ENCODE peak calls at places on chromosomes 16 and 17, in seven cellular contexts. S, L, F, A, K, X and R are unnamed samples.

GRCh38 chr17:4208228-4208627 is 55.6 kb downstream of the ANKFY1 start:
- DNase-seq in F (peak; percentile 28), K (no peak), L (peak; percentile 85), X (no peak), S (no peak), A (peak; percentile 83), R (no peak)

GRCh38 chr17:41844971-41845370 is 7.3 kb downstream of the KLHL10 start:
- DNase-seq in S (no peak), F (peak; percentile 35), L (no peak), K (no peak), A (no peak), X (no peak), R (peak; percentile 18)

GRCh38 chr16:64730261-64730660 is 391.6 kb downstream of the CDH11 start:
- DNase-seq in X (no peak), L (no peak), A (no peak), F (peak; percentile 3), S (no peak), K (no peak), R (no peak)

GRCh38 chr16:80436510-80436909 is 104.3 kb upstream of the DYNLRB2 start:
- DNase-seq in X (no peak), A (no peak), K (no peak), L (no peak), S (no peak), F (no peak), R (no peak)

GRCh38 chr17:30831257-30831656 is 509 bp upstream of the ATAD5 start:
- DNase-seq in A (no peak), S (peak; percentile 43), F (peak; percentile 5), X (no peak), L (no peak), K (no peak), R (no peak)

GRCh38 chr17:18166894-18167293 is 16.7 kb upstream of the ALKBH5 start:
- DNase-seq in A (no peak), X (no peak), L (no peak), K (no peak), F (no peak), S (no peak), R (no peak)

GRCh38 chr16:64910351-64910750 is 211.5 kb downstream of the CDH11 start:
- DNase-seq in X (no peak), A (peak; percentile 78), S (peak; percentile 10), K (no peak), F (peak; percentile 96), L (no peak), R (no peak)

GRCh38 chr17:20944014-20944905 is 98.6 kb downstream of the USP22 start:
- DNase-seq in S (peak; percentile 19), X (peak; percentile 62), F (no peak), A (no peak), L (no peak), K (no peak), R (peak; percentile 38)

GRCh38 chr17:76408037-76408849 is 23.8 kb downstream of the SPHK1 start:
- DNase-seq in A (peak; percentile 72), S (peak; percentile 68), X (peak; percentile 75), K (peak; percentile 67), F (peak; percentile 39), L (peak; percentile 64), R (peak; percentile 60)

GRCh38 chr16:1776672-1776955 is 3.7 kb upstream of the MRPS34 start:
- DNase-seq in X (no peak), K (no peak), F (no peak), S (no peak), L (no peak), A (no peak), R (no peak)

GRCh38 chr17:65294184-65294719 is 157.1 kb downstream of the RGS9 start:
- DNase-seq in K (peak; percentile 40), X (peak; percentile 57), A (no peak), F (peak; percentile 71), L (no peak), S (peak; percentile 83), R (peak; percentile 71)

GRCh38 chr16:85460252-85460982 is 152.7 kb upstream of the GSE1 start:
- DNase-seq in S (no peak), A (no peak), L (no peak), K (no peak), X (no peak), F (no peak), R (no peak)

GRCh38 chr16:19348578-19349315 is 63.2 kb downstream of the CLEC19A start:
- DNase-seq in K (no peak), A (no peak), L (no peak), S (peak; percentile 60), F (no peak), X (no peak), R (no peak)

GRCh38 chr17:73349138-73349537 is 37.3 kb upstream of the CDC42EP4 start:
- DNase-seq in S (peak; percentile 86), K (no peak), X (no peak), F (no peak), L (no peak), A (no peak), R (no peak)

GRCh38 chr17:4073983-4074830 is 68.6 kb downstream of the ZZEF1 start:
- DNase-seq in K (no peak), F (no peak), S (no peak), X (peak; percentile 58), A (no peak), L (no peak), R (no peak)

GRCh38 chr17:80625627-80626026 is 81.0 kb downstream of the RPTOR start:
- DNase-seq in K (no peak), X (no peak), F (no peak), A (no peak), S (no peak), L (no peak), R (no peak)

GRCh38 chr17:72976971-72977767 is 115.3 kb downstream of the SLC39A11 start:
- DNase-seq in A (no peak), L (peak; percentile 77), F (peak; percentile 95), S (no peak), K (no peak), X (no peak), R (peak; percentile 28)

GRCh38 chr17:50545306-50545705 is 1.7 kb upstream of the SPATA20 start:
- DNase-seq in F (no peak), L (no peak), A (no peak), X (no peak), S (no peak), K (no peak), R (no peak)

GRCh38 chr17:2056221-2057129 is 1.6 kb downstream of the HIC1 start:
- DNase-seq in X (peak; percentile 60), L (no peak), F (peak; percentile 64), A (no peak), S (peak; percentile 71), K (peak; percentile 33), R (no peak)

GRCh38 chr16:55030944-55031343 is 100.3 kb downstream of the IRX5 start:
- DNase-seq in S (peak; percentile 19), X (no peak), A (peak; percentile 19), F (no peak), L (peak; percentile 41), K (no peak), R (no peak)

GRCh38 chr17:47316316-47316715 is 7.4 kb upstream of the EFCAB13 start:
- DNase-seq in A (no peak), L (no peak), S (no peak), X (no peak), K (no peak), F (peak; percentile 67), R (no peak)

GRCh38 chr17:80846932-80847331 is 144.7 kb upstream of the CHMP6 start:
- DNase-seq in F (no peak), X (no peak), A (no peak), L (peak; percentile 38), S (no peak), K (no peak), R (no peak)

GRCh38 chr17:77154187-77154586 is 13.4 kb downstream of the SEC14L1 start:
- DNase-seq in S (no peak), L (no peak), K (no peak), X (no peak), F (no peak), A (no peak), R (no peak)

GRCh38 chr17:49875690-49876089 is 27.8 kb upstream of the TAC4 start:
- DNase-seq in A (no peak), S (peak; percentile 61), F (no peak), X (no peak), K (no peak), L (no peak), R (no peak)

GRCh38 chr16:54974391-54974790 is 43.7 kb downstream of the IRX5 start:
- DNase-seq in L (no peak), K (no peak), S (no peak), X (no peak), F (no peak), A (no peak), R (no peak)

DNA sequence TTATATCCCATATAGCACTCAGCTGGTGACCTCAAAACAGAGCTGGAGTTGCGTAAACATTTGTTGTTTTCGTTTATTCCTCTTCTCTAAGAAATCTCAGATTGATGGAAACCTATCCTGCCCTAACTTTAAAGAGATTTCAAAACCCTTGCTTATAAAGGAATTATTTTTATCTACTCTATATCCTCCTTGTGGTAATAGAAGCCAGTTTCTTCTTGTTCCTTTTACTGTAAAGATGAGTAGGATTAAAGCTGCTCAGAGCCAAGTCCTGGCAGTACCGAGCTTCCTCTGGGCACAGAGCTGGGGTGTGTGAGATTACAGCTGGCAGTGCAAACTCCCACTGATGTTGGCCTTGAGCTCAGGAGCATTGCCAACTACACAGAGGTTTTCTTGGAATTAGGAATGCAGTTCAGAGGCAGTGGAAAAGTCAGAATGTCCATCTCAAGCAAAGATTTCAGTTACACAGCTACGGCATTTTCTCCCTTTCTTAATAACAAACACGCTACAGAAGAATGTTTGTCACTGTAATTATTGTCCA is 1.4 kb downstream of the KCTD2 start:
- DNase-seq in L (peak; percentile 73), S (no peak), K (no peak), X (no peak), F (peak; percentile 10), A (no peak), R (no peak)
- H3K27ac ChIP-seq in L (peak overlapping the region; percentile 97), S (no peak overlapping the region), K (no peak overlapping the region), X (peak overlapping the region; percentile 98), F (peak overlapping the region; percentile 30), A (peak overlapping the region; percentile 99), R (peak overlapping the region; percentile 64)

GRCh38 chr16:57536306-57537193 is at the start of gene CCDC102A:
- DNase-seq in S (peak; percentile 87), A (peak; percentile 76), F (no peak), X (peak; percentile 49), K (no peak), L (peak; percentile 76), R (peak; percentile 55)
- H3K27ac ChIP-seq in S (peak within 1 kb of the TSS; percentile 94), A (peak within 1 kb of the TSS; percentile 84), F (peak within 1 kb of the TSS; percentile 88), X (peak within 1 kb of the TSS; percentile 87), K (peak within 1 kb of the TSS; percentile 64), L (peak within 1 kb of the TSS; percentile 86), R (peak within 1 kb of the TSS; percentile 82)

DNA sequence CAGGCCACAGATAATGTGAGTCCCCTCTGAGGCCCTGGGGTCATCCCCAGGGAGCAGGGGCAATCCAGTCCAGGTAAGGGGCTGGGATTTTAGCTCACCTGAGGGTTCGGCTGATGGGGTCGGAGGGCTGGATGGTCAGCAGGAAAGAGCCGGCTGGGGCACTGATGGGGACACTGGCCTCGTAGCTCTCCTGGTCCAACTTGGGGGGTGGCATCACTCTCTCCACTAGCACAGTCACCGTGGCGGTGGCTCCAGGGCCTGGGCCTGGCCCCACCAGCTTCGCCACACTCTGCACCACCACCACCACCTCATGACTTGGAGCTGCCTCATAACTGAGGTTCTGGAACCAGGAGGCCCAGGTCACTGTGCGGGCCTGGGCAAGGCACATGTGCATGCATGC is 6.9 kb downstream of the CDH16 start:
- DNase-seq in S (no peak), A (no peak), X (peak; percentile 32), L (no peak), F (no peak), K (no peak), R (no peak)
- H3K27ac ChIP-seq in S (no peak overlapping the region), A (no peak overlapping the region), X (no peak overlapping the region), L (no peak overlapping the region), F (no peak overlapping the region), K (no peak overlapping the region), R (no peak overlapping the region)

GRCh38 chr17:880871-881269 is 98.7 kb downstream of the NXN start:
- DNase-seq in K (no peak), A (no peak), L (no peak), X (no peak), S (no peak), F (no peak), R (no peak)
- H3K27ac ChIP-seq in K (no peak overlapping the region), A (peak overlapping the region; percentile 74), L (peak overlapping the region; percentile 46), X (peak overlapping the region; percentile 70), S (no peak overlapping the region), F (no peak overlapping the region), R (peak overlapping the region; percentile 86)